ENCODE peak calls at places on chromosomes 5 and 9, in four cellular contexts. B, J, G and O are unnamed samples.

GRCh38 chr5:32942225-32942989 is 231.3 kb downstream of the NPR3 start:
- DNase-seq in B (no peak), J (peak), G (peak), O (peak)

GRCh38 chr5:145941096-145941676 is 4.8 kb downstream of the SH3RF2 start:
- DNase-seq in B (no peak), J (no peak), G (no peak), O (no peak)

GRCh38 chr5:179858241-179858585 is 404 bp downstream of the MRNIP start:
- DNase-seq in B (peak), J (peak), G (peak), O (peak)

GRCh38 chr5:51860532-51861018 is 477.3 kb downstream of the ISL1 start:
- DNase-seq in B (no peak), J (no peak), G (no peak), O (no peak)

GRCh38 chr5:123134653-123135181 is 45.7 kb downstream of the PRDM6 start:
- DNase-seq in B (no peak), J (no peak), G (no peak), O (no peak)

GRCh38 chr9:123686131-123686848 is 243.6 kb downstream of the DENND1A start:
- DNase-seq in B (no peak), J (no peak), G (no peak), O (no peak)

GRCh38 chr9:16728128-16728505 is 142.4 kb downstream of the BNC2 start:
- DNase-seq in B (no peak), J (no peak), G (no peak), O (no peak)

GRCh38 chr5:123951204-123951977 is 439.4 kb downstream of the CSNK1G3 start:
- DNase-seq in B (no peak), J (no peak), G (no peak), O (no peak)

GRCh38 chr5:51414516-51414915 is 31.3 kb downstream of the ISL1 start:
- DNase-seq in B (no peak), J (no peak), G (no peak), O (no peak)

GRCh38 chr9:136488247-136489214 is 5.7 kb upstream of the SEC16A start:
- DNase-seq in B (no peak), J (peak), G (no peak), O (peak)

GRCh38 chr9:113635586-113635985 is 172.1 kb downstream of the RGS3 start:
- DNase-seq in B (no peak), J (no peak), G (no peak), O (no peak)

GRCh38 chr9:125476645-125477044 is 215.0 kb downstream of the GAPVD1 start:
- DNase-seq in B (no peak), J (peak), G (peak), O (no peak)

GRCh38 chr9:19782005-19782404 is 6.8 kb downstream of the SLC24A2 start:
- DNase-seq in B (no peak), J (no peak), G (no peak), O (no peak)

GRCh38 chr5:112419596-112420110 is 576 bp upstream of the EPB41L4A start:
- DNase-seq in B (no peak), J (peak), G (no peak), O (peak)

GRCh38 chr5:160702856-160703453 is 149.1 kb downstream of the ATP10B start:
- DNase-seq in B (peak), J (no peak), G (no peak), O (no peak)

GRCh38 chr9:105625088-105625487 is 37.2 kb upstream of the TAL2 start:
- DNase-seq in B (no peak), J (no peak), G (no peak), O (no peak)

GRCh38 chr9:129183495-129184308 is 5.6 kb upstream of the IER5L start:
- DNase-seq in B (no peak), J (peak), G (no peak), O (peak)

GRCh38 chr5:96743065-96743768 is 64.5 kb downstream of the ERAP1 start:
- DNase-seq in B (no peak), J (peak), G (no peak), O (no peak)

GRCh38 chr5:123273984-123274383 is 149.2 kb downstream of the CEP120 start:
- DNase-seq in B (no peak), J (no peak), G (no peak), O (peak)

GRCh38 chr9:81906656-81907055 is 21.6 kb upstream of the SPATA31D4 start:
- DNase-seq in B (no peak), J (no peak), G (no peak), O (no peak)

GRCh38 chr5:173735691-173736090 is 119.2 kb upstream of the BOD1 start:
- DNase-seq in B (no peak), J (no peak), G (no peak), O (no peak)

GRCh38 chr9:129889936-129890717 is 54.9 kb downstream of the USP20 start:
- DNase-seq in B (peak), J (no peak), G (no peak), O (no peak)

GRCh38 chr5:106940301-106940846 is 730.4 kb downstream of the EFNA5 start:
- DNase-seq in B (no peak), J (no peak), G (no peak), O (no peak)

GRCh38 chr9:74117731-74118130 is 379.4 kb upstream of the RORB start:
- DNase-seq in B (no peak), J (no peak), G (no peak), O (no peak)

GRCh38 chr5:130705368-130705767 is 459.7 kb downstream of the HINT1 start:
- DNase-seq in B (no peak), J (no peak), G (no peak), O (no peak)

GRCh38 chr5:128155793-128156192 is 72.2 kb downstream of the SLC12A2 start:
- DNase-seq in B (no peak), J (no peak), G (no peak), O (no peak)

GRCh38 chr5:124576848-124577409 is 169.5 kb downstream of the ZNF608 start:
- DNase-seq in B (peak), J (no peak), G (no peak), O (no peak)

GRCh38 chr5:1882337-1883119 is at the start of gene IRX4:
- DNase-seq in B (no peak), J (no peak), G (no peak), O (peak)

GRCh38 chr5:1884638-1885475 is 2.1 kb upstream of the IRX4 start:
- DNase-seq in B (no peak), J (no peak), G (no peak), O (no peak)

GRCh38 chr5:1885476-1885755 is 2.7 kb upstream of the IRX4 start:
- DNase-seq in B (no peak), J (no peak), G (no peak), O (no peak)

GRCh38 chr5:1883120-1883924 is 597 bp upstream of the IRX4 start:
- DNase-seq in B (no peak), J (no peak), G (no peak), O (peak)

DNA sequence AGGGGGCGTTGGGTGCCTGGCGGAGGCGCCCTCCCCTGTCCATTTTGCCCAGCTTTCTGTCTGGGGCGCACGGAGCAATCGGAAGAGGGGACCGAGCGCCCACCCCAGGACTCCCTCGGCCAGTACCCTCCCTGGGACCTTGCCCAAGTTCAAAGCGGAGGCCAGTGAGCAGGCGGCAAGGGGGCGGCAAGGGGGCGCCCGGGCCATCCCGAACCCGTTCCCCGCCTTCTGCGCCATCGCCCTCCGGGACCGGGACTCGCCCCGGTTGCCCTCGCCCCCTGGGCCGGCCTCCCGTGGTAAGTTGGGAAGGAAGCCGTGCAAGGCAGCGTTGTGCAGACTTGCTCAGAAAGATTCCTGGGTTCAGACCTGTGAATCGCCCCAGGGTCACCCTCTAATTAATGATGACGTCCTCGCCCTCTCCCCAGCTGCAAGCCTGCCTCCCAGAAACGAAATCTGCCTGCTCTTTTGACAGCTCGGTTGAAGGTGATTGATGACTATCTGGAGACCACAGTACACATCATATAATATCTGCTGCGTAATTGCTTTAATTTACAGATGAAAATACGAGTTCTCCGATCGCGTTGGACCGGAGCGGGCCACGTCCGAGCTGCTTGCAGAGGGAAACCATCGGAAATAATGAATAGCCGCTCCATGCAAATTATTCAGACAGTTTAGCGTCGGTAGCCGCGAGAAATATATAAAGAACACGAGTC is 1.4 kb upstream of the IRX4 start:
- DNase-seq in B (no peak), J (no peak), G (no peak), O (no peak)
- TF ChIP-seq NFIC in B (no peak), J (no peak), G (no peak), O (no peak)

GRCh38 chr9:87968155-87968554 is 6.2 kb downstream of the CDK20 start:
- DNase-seq in B (no peak), J (no peak), G (no peak), O (no peak)

GRCh38 chr9:87973122-87973521 is 1.2 kb downstream of the CDK20 start:
- DNase-seq in B (no peak), J (no peak), G (no peak), O (no peak)

GRCh38 chr9:87973791-87974292 is 491 bp downstream of the CDK20 start:
- DNase-seq in B (no peak), J (no peak), G (no peak), O (peak)

GRCh38 chr9:87964826-87965225 is 9.5 kb downstream of the CDK20 start:
- DNase-seq in B (no peak), J (no peak), G (no peak), O (no peak)

DNA sequence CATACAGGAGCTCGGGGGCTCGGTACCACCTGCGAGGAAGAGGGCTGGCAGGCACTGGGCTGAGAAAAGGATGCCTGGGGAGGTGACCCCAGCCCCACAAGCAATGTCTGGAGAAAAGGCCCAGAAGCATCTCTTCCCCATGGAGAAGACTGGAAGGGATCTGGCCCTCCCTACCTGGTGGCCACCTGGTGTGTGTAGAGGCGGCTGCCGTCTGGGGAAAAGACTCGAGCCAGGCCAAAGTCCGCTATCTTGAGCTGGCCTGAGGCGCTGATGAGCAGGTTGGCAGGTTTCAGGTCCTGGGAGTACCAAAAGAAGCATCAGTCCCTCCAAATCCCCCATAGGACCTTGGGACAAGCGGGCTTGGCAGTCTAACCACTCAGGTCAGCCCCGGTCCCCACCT is 3.7 kb downstream of the CDK20 start:
- DNase-seq in B (no peak), J (no peak), G (no peak), O (no peak)
- TF ChIP-seq GABPA in B (no peak), J (no peak), G (no peak), O (no peak)

GRCh38 chr9:86721843-86722705 is 225.2 kb downstream of the GAS1 start:
- DNase-seq in B (no peak), J (no peak), G (no peak), O (no peak)
- H3K9ac ChIP-seq in B (no peak), J (no peak), G (no peak), O (peak)

GRCh38 chr9:85510830-85511504 is 230.8 kb downstream of the AGTPBP1 start:
- DNase-seq in B (no peak), J (no peak), G (no peak), O (peak)
- TF ChIP-seq NFIC in B (no peak), J (no peak), G (no peak), O (peak)

GRCh38 chr9:110626109-110626829 is 42.3 kb upstream of the MUSK start:
- DNase-seq in B (peak), J (no peak), G (no peak), O (no peak)
- TF ChIP-seq GABPA in B (peak), J (no peak), G (no peak), O (no peak)

DNA sequence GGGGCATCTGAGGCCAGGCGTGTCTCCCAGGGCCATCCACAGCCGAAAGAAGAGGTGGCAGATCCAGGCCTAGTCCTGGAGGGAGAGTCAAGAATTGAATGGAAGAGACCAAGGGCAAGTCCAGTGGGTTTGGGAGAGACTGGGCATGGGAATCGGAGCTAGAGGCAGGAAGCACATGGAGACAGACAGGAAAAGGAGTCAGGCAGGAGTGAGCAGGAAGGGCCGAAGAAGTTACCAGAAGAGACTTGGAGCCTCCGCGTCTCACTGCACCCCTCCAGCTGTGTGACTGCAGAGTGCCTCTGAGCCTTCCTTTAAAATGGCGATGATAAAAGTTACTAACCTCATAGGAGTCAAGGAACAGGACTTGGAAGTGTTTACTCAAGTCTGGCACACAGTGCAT is 64.4 kb upstream of the ANGPTL2 start:
- DNase-seq in B (no peak), J (no peak), G (no peak), O (no peak)
- H3K9ac ChIP-seq in B (no peak), J (no peak), G (peak), O (no peak)

GRCh38 chr9:84978761-84979160 is 309.2 kb downstream of the NTRK2 start:
- DNase-seq in B (no peak), J (no peak), G (no peak), O (no peak)

GRCh38 chr9:84970432-84970831 is 300.9 kb downstream of the NTRK2 start:
- DNase-seq in B (no peak), J (no peak), G (no peak), O (no peak)

GRCh38 chr9:84974258-84974657 is 304.7 kb downstream of the NTRK2 start:
- DNase-seq in B (no peak), J (no peak), G (no peak), O (no peak)

GRCh38 chr9:84974790-84975189 is 305.3 kb downstream of the NTRK2 start:
- DNase-seq in B (no peak), J (no peak), G (no peak), O (no peak)

DNA sequence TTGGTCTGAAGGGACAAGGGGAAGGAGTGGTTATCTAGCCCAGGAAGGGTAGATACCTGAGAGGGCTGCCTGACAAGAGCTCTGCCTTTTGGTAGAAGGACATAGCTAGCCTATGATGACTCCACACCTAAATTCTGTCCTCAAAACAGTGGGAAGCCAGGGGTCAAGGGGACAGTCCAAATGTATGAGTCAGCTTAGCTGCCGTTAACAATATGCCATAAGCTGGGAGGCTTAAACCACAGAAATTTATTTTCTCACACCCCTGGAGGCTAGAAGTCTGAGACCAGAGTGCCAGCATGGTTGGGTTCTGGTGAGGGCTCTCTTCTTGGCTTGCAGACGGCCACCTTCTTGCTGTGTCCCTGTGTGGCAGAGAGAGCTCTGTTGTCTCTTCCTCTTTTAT is 306.4 kb downstream of the NTRK2 start:
- DNase-seq in B (no peak), J (no peak), G (no peak), O (no peak)
- TF ChIP-seq NFIC in B (no peak), J (no peak), G (no peak), O (no peak)

GRCh38 chr9:134880484-134881312 is at the start of gene FCN2:
- DNase-seq in B (no peak), J (no peak), G (no peak), O (no peak)

GRCh38 chr9:134882204-134882785 is 1.7 kb downstream of the FCN2 start:
- DNase-seq in B (no peak), J (no peak), G (no peak), O (no peak)

GRCh38 chr9:134879664-134880483 is 736 bp upstream of the FCN2 start:
- DNase-seq in B (no peak), J (no peak), G (no peak), O (no peak)

GRCh38 chr9:134883040-134883782 is 2.6 kb downstream of the FCN2 start:
- DNase-seq in B (no peak), J (no peak), G (no peak), O (no peak)

GRCh38 chr9:134881313-134881670 is 682 bp downstream of the FCN2 start:
- DNase-seq in B (no peak), J (no peak), G (no peak), O (no peak)
- TF ChIP-seq GABPA in B (no peak), J (no peak), G (no peak), O (no peak)

GRCh38 chr5:172003750-172004149 is 2.7 kb downstream of the FBXW11 start:
- DNase-seq in B (no peak), J (no peak), G (no peak), O (no peak)
- H3K9ac ChIP-seq in B (no peak), J (no peak), G (no peak), O (peak)